ENCODE peak calls at places on chromosome 20, in five cellular contexts. D is fibroblast of mammary gland; W is cardiac fibroblast; L is GM10248; T is CD8-positive, alpha-beta T cell. E is an unnamed sample.
A peak's percentile ranks its signal among the peaks of the same experiment; 100 is the strongest.

GRCh38 chr20:4836935-4837334 is 115.2 kb downstream of the PRND start:
- DNase-seq in D (no peak), T (no peak), L (no peak), W (no peak), E (no peak)

GRCh38 chr20:50019466-50020256 is 36.9 kb downstream of the SNAI1 start:
- DNase-seq in D (no peak), W (no peak), T (no peak), L (no peak), E (no peak)

GRCh38 chr20:61123286-61123685 is 128.8 kb upstream of the CDH4 start:
- DNase-seq in D (no peak), W (no peak), L (no peak), T (no peak), E (no peak)

GRCh38 chr20:48052492-48052870 is 267.2 kb upstream of the SULF2 start:
- DNase-seq in W (peak; percentile 65), D (no peak), T (no peak), L (no peak), E (no peak)

GRCh38 chr20:25219365-25219764 is 23.9 kb downstream of the ENTPD6 start:
- DNase-seq in L (no peak), T (no peak), W (no peak), D (no peak), E (no peak)

GRCh38 chr20:6663104-6663503 is 104.4 kb upstream of the BMP2 start:
- DNase-seq in W (no peak), L (no peak), T (no peak), D (no peak), E (no peak)

GRCh38 chr20:19712737-19713260 is 45.3 kb upstream of the RIN2 start:
- DNase-seq in D (no peak), W (no peak), T (no peak), L (no peak), E (no peak)

GRCh38 chr20:15807271-15807670 is 766.0 kb downstream of the KIF16B start:
- DNase-seq in D (no peak), T (no peak), L (no peak), W (no peak), E (no peak)

GRCh38 chr20:58752565-58752964 is 60.0 kb downstream of the NPEPL1 start:
- DNase-seq in W (no peak), D (no peak), L (no peak), T (no peak), E (no peak)

GRCh38 chr20:43910564-43910963 is 4.1 kb upstream of the TOX2 start:
- DNase-seq in L (no peak), T (no peak), W (no peak), D (no peak), E (no peak)

GRCh38 chr20:12916699-12917098 is 92.1 kb upstream of the SPTLC3 start:
- DNase-seq in L (no peak), W (no peak), D (no peak), T (no peak), E (no peak)

GRCh38 chr20:44930517-44931168 is 20.8 kb downstream of the PABPC1L start:
- DNase-seq in W (no peak), L (no peak), T (no peak), D (no peak), E (no peak)

GRCh38 chr20:21102691-21103311 is 3.4 kb downstream of the LINC00237 start:
- DNase-seq in L (peak; percentile 55), D (no peak), T (no peak), W (peak; percentile 12), E (no peak)

GRCh38 chr20:33401922-33402369 is 627 bp upstream of the CDK5RAP1 start:
- DNase-seq in L (no peak), W (no peak), T (no peak), D (peak; percentile 33), E (no peak)

GRCh38 chr20:41669708-41670263 is 51.6 kb upstream of the CHD6 start:
- DNase-seq in D (no peak), T (no peak), L (no peak), W (peak; percentile 7), E (no peak)

GRCh38 chr20:45919536-45919933 is 7.6 kb upstream of the PLTP start:
- DNase-seq in L (no peak), D (peak; percentile 92), W (peak; percentile 96), T (no peak), E (no peak)

GRCh38 chr20:19952392-19952791 is 64.8 kb upstream of the NAA20 start:
- DNase-seq in D (no peak), T (no peak), W (no peak), L (no peak), E (no peak)

GRCh38 chr20:13342469-13343242 is 121.6 kb downstream of the ISM1 start:
- DNase-seq in W (no peak), D (no peak), T (no peak), L (no peak), E (no peak)

GRCh38 chr20:23566199-23566932 is 1.9 kb downstream of the CST9L start:
- DNase-seq in L (no peak), W (no peak), D (no peak), T (no peak), E (no peak)
- TF ChIP-seq CTCF in L (no peak), W (no peak), D (no peak), T (no peak), E (no peak)

GRCh38 chr20:17438436-17439039 is 92.6 kb downstream of the BFSP1 start:
- DNase-seq in L (no peak), T (no peak), D (no peak), W (no peak), E (no peak)
- TF ChIP-seq CTCF in L (no peak), T (no peak), D (no peak), W (no peak), E (no peak)

DNA sequence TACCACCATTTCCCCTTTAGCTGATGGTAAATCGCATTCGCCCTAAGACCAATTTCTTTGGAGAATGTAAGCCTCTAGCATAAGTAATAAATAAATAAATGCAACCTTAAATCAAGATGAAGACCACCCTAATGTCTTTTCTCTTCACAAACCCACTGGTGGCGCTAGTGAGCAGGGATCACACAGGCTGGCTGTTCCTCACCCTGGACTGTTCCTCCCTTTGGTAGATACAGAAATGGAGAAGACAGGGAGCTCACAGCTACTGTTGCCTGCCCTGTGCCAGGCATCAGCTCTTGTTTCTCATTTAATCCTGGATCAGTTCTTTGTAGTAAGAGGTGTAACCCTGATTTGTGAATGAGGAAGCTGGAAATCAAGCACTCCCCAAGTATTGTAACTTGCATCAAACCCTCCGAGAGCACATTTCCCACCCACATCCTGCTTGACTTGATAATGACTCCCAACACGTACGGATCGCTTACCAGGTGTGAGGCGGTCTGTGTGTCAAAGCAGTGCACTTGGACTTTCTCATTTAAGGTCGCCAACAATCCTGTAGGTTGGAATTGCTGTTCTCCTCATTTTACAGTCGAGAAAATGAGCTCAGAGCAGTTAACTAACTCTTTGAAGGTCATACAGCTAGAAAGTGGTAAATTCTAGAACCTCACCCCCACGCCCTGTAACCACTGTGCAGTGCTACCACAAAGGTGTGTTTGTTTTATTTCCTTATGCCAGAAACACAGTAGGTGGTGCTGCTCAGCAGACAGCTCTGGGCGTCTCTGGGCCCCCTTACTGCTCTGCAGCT is 236.2 kb downstream of the TSHZ2 start:
- DNase-seq in W (no peak), L (no peak), D (no peak), T (no peak), E (no peak)
- TF ChIP-seq CTCF in W (no peak), L (no peak), D (peak; percentile 19), T (no peak), E (no peak)

DNA sequence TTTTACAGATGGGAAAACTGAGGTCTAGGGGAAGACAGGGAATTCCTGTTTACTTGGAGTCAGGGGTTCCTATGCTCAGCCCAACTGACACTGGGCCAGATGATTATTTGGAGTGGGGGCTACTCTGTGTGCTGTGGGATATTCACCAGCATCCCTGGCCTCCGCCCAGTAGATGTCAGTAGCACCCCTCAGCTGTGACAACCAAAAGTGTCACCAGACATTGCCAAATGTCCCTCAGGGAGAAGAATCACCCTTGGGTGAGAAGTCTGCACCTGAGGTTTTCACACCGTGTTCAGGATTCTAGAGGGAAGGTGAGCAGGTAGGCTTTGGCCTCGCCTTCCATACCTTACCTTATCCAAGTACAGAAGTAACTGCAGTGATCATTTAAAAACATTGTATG is 27.6 kb downstream of the CDH26 start:
- DNase-seq in T (no peak), W (no peak), D (no peak), L (no peak), E (no peak)
- TF ChIP-seq CTCF in T (no peak), W (no peak), D (no peak), L (no peak), E (peak; percentile 27)

GRCh38 chr20:52814371-52814770 is 157.8 kb upstream of the TSHZ2 start:
- DNase-seq in D (no peak), W (no peak), L (no peak), T (no peak), E (no peak)

GRCh38 chr20:52809003-52809402 is 163.2 kb upstream of the TSHZ2 start:
- DNase-seq in D (no peak), L (no peak), W (no peak), T (no peak), E (no peak)

GRCh38 chr20:52806918-52807317 is 165.2 kb upstream of the TSHZ2 start:
- DNase-seq in L (no peak), W (no peak), T (no peak), D (no peak), E (no peak)

GRCh38 chr20:52812231-52812847 is 159.8 kb upstream of the TSHZ2 start:
- DNase-seq in T (no peak), D (peak; percentile 11), L (no peak), W (no peak), E (no peak)
- TF ChIP-seq CTCF in T (no peak), D (peak; percentile 4), L (no peak), W (no peak), E (no peak)

DNA sequence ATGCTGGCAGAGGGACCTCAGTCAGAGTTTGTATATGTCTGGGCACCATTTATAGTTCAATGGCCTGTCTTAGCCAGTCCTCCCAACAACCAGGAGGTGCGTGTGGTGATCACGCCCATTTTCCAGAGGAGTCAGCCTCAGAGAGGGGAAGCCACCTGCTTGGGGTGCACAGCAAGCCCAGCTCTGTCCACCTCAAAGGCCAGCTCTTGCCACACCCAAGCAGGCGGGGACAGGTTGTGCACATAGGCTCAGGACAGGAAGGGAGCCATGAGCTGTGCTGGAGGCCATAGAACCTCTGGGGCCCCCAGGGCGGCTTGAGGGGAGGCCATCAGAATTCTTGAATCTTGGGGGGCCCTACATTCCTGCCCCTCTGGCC is 61.2 kb downstream of the DLGAP4 start:
- DNase-seq in L (no peak), W (no peak), T (no peak), D (no peak), E (no peak)
- TF ChIP-seq CTCF in L (no peak), W (no peak), T (no peak), D (no peak), E (no peak)

GRCh38 chr20:1513801-1514200 is 22.6 kb upstream of the SIRPB2 start:
- DNase-seq in L (no peak), T (no peak), D (no peak), W (no peak), E (no peak)
- TF ChIP-seq CTCF in L (no peak), T (no peak), D (no peak), W (no peak), E (no peak)

GRCh38 chr20:51712501-51713212 is 55.5 kb downstream of the ATP9A start:
- DNase-seq in L (no peak), W (peak; percentile 58), D (peak; percentile 30), T (no peak), E (no peak)
- TF ChIP-seq CTCF in L (no peak), W (peak; percentile 71), D (peak; percentile 41), T (no peak), E (no peak)